ENCODE peak calls at places on chromosomes 11 and 22, in eight cellular contexts. A is prostate gland, Y is mesenchymal stem cell, O is DND-41, N is mammary epithelial cell, V is HepG2, Z is mucosa of descending colon, S is tibial nerve. R is an unnamed sample.
A peak's percentile ranks its signal among the peaks of the same experiment; 100 is the strongest.

GRCh38 chr22:39401301-39401631 is 1.7 kb downstream of the TAB1 start:
- DNase-seq in O (no peak), Z (no peak), S (no peak), A (no peak), V (no peak), N (no peak), Y (no peak), R (no peak)

GRCh38 chr11:112532506-112532905 is 271.8 kb upstream of the PLET1 start:
- DNase-seq in Y (no peak), V (no peak), S (no peak), O (no peak), A (no peak), N (no peak), Z (no peak), R (no peak)

GRCh38 chr22:39120983-39121382 is 23.9 kb downstream of the APOBEC3H start:
- DNase-seq in A (no peak), O (no peak), Z (no peak), N (no peak), V (no peak), Y (no peak), S (no peak), R (no peak)

GRCh38 chr11:8871283-8871775 is 39.7 kb upstream of the AKIP1 start:
- DNase-seq in Y (peak; percentile 97), V (peak; percentile 26), N (peak; percentile 70), Z (peak; percentile 47), S (peak; percentile 77), A (peak; percentile 37), O (no peak), R (no peak)

GRCh38 chr22:27240298-27240885 is 561.2 kb downstream of the MN1 start:
- DNase-seq in N (no peak), V (no peak), A (no peak), O (no peak), Y (peak; percentile 52), Z (no peak), S (no peak), R (no peak)

GRCh38 chr22:49599691-49600451 is 227.8 kb downstream of the BRD1 start:
- DNase-seq in N (no peak), S (no peak), O (no peak), A (no peak), Z (peak; percentile 16), Y (no peak), V (no peak), R (no peak)

GRCh38 chr11:27349919-27350318 is 13.1 kb downstream of the CCDC34 start:
- DNase-seq in Y (no peak), V (peak; percentile 61), S (no peak), N (no peak), O (no peak), A (no peak), Z (no peak), R (no peak)

GRCh38 chr11:112339566-112339965 is 78.9 kb upstream of the PLET1 start:
- DNase-seq in A (no peak), O (no peak), V (no peak), S (no peak), Y (no peak), N (no peak), Z (no peak), R (no peak)

GRCh38 chr11:59151761-59152160 is 9.1 kb downstream of the FAM111A start:
- DNase-seq in A (no peak), O (no peak), V (no peak), N (no peak), Y (no peak), Z (no peak), S (no peak), R (no peak)

GRCh38 chr22:20615021-20615420 is 107.6 kb downstream of the MED15 start:
- DNase-seq in O (no peak), Y (no peak), N (no peak), Z (no peak), S (no peak), A (no peak), V (no peak), R (no peak)

GRCh38 chr11:118602331-118602730 is 5.1 kb upstream of the PHLDB1 start:
- DNase-seq in V (no peak), S (no peak), O (no peak), N (no peak), Y (no peak), A (no peak), Z (no peak), R (no peak)

GRCh38 chr22:21866821-21867527 is 471 bp downstream of the MAPK1 start:
- DNase-seq in Z (peak; percentile 65), V (no peak), S (no peak), O (peak; percentile 39), A (no peak), N (no peak), Y (no peak), R (no peak)

GRCh38 chr11:62505784-62506145 is 40.8 kb downstream of the AHNAK start:
- DNase-seq in Y (no peak), Z (no peak), O (no peak), V (no peak), S (no peak), N (no peak), A (no peak), R (no peak)

GRCh38 chr11:62506413-62506940 is 40.1 kb downstream of the AHNAK start:
- DNase-seq in Y (no peak), N (no peak), O (no peak), Z (peak; percentile 41), S (no peak), A (no peak), V (no peak), R (no peak)

GRCh38 chr11:62505112-62505783 is 41.4 kb downstream of the AHNAK start:
- DNase-seq in O (no peak), V (no peak), N (no peak), Z (peak; percentile 84), Y (no peak), A (no peak), S (no peak), R (no peak)

GRCh38 chr11:62502030-62502730 is 44.4 kb downstream of the AHNAK start:
- DNase-seq in N (no peak), Y (no peak), Z (no peak), S (no peak), V (no peak), A (no peak), O (no peak), R (no peak)

DNA sequence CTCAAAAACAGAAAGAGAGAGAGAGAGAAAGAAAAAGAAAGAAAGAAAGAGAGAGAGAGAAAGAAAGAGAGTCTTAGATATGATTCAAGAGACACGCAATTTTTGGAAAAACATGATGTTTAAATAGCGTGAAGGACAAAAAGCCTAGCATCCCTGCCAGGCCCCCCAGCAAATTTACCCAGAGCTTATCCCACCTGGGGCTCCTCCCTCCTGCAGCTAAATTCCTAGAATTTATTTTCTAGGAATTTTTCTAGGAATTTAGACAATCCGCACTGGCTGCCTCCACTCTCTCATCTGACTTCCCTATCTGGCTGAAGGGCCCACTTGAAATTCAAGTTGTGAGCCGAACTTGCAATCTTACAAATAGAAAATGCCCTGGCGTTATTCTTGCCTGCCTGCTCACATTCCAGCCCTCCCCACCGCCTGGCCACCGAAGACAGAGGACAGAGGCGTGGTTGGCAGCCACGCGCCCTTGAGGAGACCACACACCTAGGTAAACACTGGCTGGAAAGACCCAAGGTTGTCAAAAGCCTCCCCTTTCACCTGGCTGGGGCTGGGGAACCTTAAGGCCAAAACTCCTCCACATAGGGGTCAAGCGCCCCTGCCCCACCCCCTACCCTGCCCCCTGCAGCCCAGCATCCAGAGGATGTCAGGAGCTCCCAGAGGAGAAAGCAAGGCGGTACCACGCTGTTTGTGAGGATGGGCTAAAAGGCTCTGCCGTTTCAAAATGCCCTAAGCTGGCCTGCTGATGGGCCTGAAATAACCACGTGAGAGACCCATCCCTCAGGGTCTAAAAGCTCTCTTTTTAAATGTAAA is 42.2 kb downstream of the AHNAK start:
- DNase-seq in Z (peak; percentile 40), S (no peak), O (no peak), N (no peak), Y (no peak), A (no peak), V (no peak), R (no peak)
- H3K4me3 ChIP-seq in Z (no peak overlapping the region), S (no peak overlapping the region), O (no peak overlapping the region), N (no peak overlapping the region), Y (no peak overlapping the region), A (no peak overlapping the region), V (no peak overlapping the region), R (no peak overlapping the region)

GRCh38 chr11:64834723-64835615 is 9.5 kb downstream of the CDC42BPG start:
- DNase-seq in O (no peak), Z (no peak), A (no peak), S (no peak), V (no peak), Y (no peak), N (peak; percentile 85), R (peak; percentile 3)
- H3K36me3 ChIP-seq in O (no peaks in the 10 kb centered on the region), Z (peaks cover 2% of the 10 kb centered on the region), A (peaks cover 4% of the 10 kb centered on the region), S (no peaks in the 10 kb centered on the region), V (no peaks in the 10 kb centered on the region), Y (no peaks in the 10 kb centered on the region), N (peaks cover 18% of the 10 kb centered on the region), R (no peaks in the 10 kb centered on the region)

DNA sequence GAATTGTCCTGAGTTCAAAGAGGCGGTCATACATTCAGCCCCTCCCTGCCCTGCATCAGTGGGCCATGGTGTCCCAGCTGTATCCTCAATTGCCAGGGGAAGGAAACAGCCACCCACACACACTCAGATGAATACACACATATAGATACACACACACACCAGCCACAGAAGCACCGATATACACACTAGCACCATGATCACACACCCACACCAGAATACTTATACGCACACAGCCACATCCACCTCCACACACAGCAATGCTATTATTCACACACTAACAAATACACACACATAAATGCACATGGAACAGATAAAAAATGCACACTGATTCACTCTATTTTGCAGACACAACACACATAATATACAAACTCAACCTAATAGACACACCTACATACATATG is 1.4 kb downstream of the PDE2A start:
- DNase-seq in N (no peak), S (no peak), O (no peak), Z (no peak), A (no peak), Y (no peak), V (no peak), R (no peak)
- H3K4me1 ChIP-seq in N (no peaks in the 10 kb centered on the region), S (no peaks in the 10 kb centered on the region), O (no peaks in the 10 kb centered on the region), Z (no peaks in the 10 kb centered on the region), A (no peaks in the 10 kb centered on the region), Y (peaks cover 9% of the 10 kb centered on the region), V (no peaks in the 10 kb centered on the region), R (peaks cover 5% of the 10 kb centered on the region)

GRCh38 chr11:32178692-32179091 is 87.8 kb downstream of the RCN1 start:
- DNase-seq in S (no peak), Z (no peak), Y (no peak), N (no peak), O (no peak), A (no peak), V (no peak), R (no peak)
- H3K4me3 ChIP-seq in S (no peak overlapping the region), Z (no peak overlapping the region), Y (no peak overlapping the region), N (no peak overlapping the region), O (no peak overlapping the region), A (no peak overlapping the region), V (no peak overlapping the region), R (no peak overlapping the region)

DNA sequence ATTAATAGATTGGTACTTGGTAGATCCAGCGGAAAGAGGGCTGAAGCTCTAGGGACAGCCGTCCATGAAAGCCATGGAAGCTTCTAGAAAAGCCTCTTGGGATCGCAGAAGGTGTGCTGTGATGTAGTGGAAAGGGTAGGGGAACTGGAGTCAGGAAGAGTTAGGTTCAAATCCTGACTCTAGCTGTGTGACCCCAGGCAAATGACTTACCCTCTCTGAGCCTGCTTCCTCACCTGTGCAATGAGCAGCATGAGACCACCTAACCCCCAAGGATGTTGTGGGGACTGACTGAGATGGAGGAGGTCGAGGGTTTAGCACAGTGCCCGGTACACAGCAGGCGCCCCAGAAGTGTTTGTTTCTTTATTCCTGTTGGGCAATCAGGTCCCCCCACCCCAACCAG is 2.2 kb downstream of the EML3 start:
- DNase-seq in S (no peak), Y (no peak), A (no peak), O (no peak), N (no peak), V (no peak), Z (no peak), R (no peak)
- H3K36me3 ChIP-seq in S (no peaks in the 10 kb centered on the region), Y (peaks cover 60% of the 10 kb centered on the region), A (no peaks in the 10 kb centered on the region), O (peaks cover 36% of the 10 kb centered on the region), N (peaks cover 6% of the 10 kb centered on the region), V (no peaks in the 10 kb centered on the region), Z (no peaks in the 10 kb centered on the region), R (peaks cover 54% of the 10 kb centered on the region)

R was measured in naive thymus-derived CD4-positive, alpha-beta T cell.